ENCODE peak calls at places on chromosomes 11 and 22, in six cellular contexts. T is endodermal cell, X is D721Med, L is stomach, G is HFFc6, M is progenitor cell of endocrine pancreas. O is an unnamed sample.

GRCh38 chr22:23255506-23255905 is 75.2 kb downstream of the BCR start:
- DNase-seq in T (no peak), M (no peak), L (no peak), G (no peak), X (no peak), O (no peak)

GRCh38 chr11:117786099-117786870 is 10.7 kb downstream of the DSCAML1 start:
- DNase-seq in G (no peak), L (no peak), X (no peak), T (no peak), M (no peak), O (no peak)

GRCh38 chr11:62120001-62120400 is 3.8 kb upstream of the INCENP start:
- DNase-seq in G (no peak), T (no peak), X (no peak), L (no peak), M (no peak), O (no peak)

GRCh38 chr22:39528080-39528661 is 4.4 kb downstream of the RPS19BP1 start:
- DNase-seq in X (no peak), L (no peak), G (peak; percentile 46), T (peak; percentile 63), M (no peak), O (no peak)

GRCh38 chr11:70456921-70457532 is 58.7 kb downstream of the CTTN start:
- DNase-seq in X (no peak), L (no peak), G (peak; percentile 33), T (peak; percentile 17), M (no peak), O (no peak)

GRCh38 chr11:10674440-10674855 is 19.1 kb downstream of the IRAG1 start:
- DNase-seq in L (no peak), T (no peak), G (no peak), X (no peak), M (no peak), O (no peak)

GRCh38 chr11:2460540-2461252 is 15.9 kb downstream of the KCNQ1 start:
- DNase-seq in T (no peak), M (no peak), X (no peak), G (no peak), L (peak; percentile 26), O (no peak)

GRCh38 chr11:69654660-69655478 is 13.9 kb downstream of the CCND1 start:
- DNase-seq in M (no peak), X (no peak), G (no peak), L (no peak), T (peak; percentile 75), O (no peak)

GRCh38 chr11:132064987-132065620 is 694.7 kb downstream of the NTM start:
- DNase-seq in L (no peak), M (no peak), X (no peak), T (no peak), G (peak; percentile 98), O (no peak)

GRCh38 chr11:87398913-87399312 is 361.2 kb downstream of the TMEM135 start:
- DNase-seq in L (no peak), M (no peak), T (no peak), X (no peak), G (no peak), O (no peak)

GRCh38 chr11:103091441-103091809 is 535 bp downstream of the DCUN1D5 start:
- DNase-seq in M (peak; percentile 24), X (no peak), T (peak; percentile 79), G (no peak), L (peak; percentile 36), O (peak; percentile 72)

GRCh38 chr11:75820636-75821035 is 5.6 kb downstream of the UVRAG start:
- DNase-seq in M (no peak), L (no peak), G (peak; percentile 22), X (no peak), T (no peak), O (no peak)

GRCh38 chr11:12235945-12236743 is 125.8 kb downstream of the MICAL2 start:
- DNase-seq in T (no peak), M (no peak), L (peak; percentile 44), G (peak; percentile 68), X (no peak), O (peak; percentile 41)

GRCh38 chr11:128687321-128687720 is 6.6 kb upstream of the FLI1 start:
- DNase-seq in M (no peak), T (peak; percentile 87), G (no peak), L (no peak), X (no peak), O (no peak)

GRCh38 chr11:33376331-33377099 is 119.3 kb downstream of the HIPK3 start:
- DNase-seq in M (peak; percentile 43), T (peak; percentile 80), G (no peak), L (no peak), X (peak; percentile 28), O (peak; percentile 76)

GRCh38 chr11:10490398-10491232 is 35.6 kb downstream of the AMPD3 start:
- DNase-seq in G (peak; percentile 98), M (no peak), X (no peak), L (peak; percentile 68), T (peak; percentile 57), O (no peak)

GRCh38 chr11:14973621-14974020 is 1.5 kb upstream of the CALCA start:
- DNase-seq in L (no peak), G (no peak), X (no peak), T (peak; percentile 82), M (peak; percentile 16), O (no peak)

GRCh38 chr22:30327864-30328345 is 1.2 kb upstream of the TBC1D10A start:
- DNase-seq in L (no peak), X (no peak), G (no peak), T (peak; percentile 77), M (no peak), O (peak; percentile 15)

GRCh38 chr11:26901162-26901561 is 92.8 kb upstream of the FIBIN start:
- DNase-seq in T (no peak), G (no peak), X (no peak), M (no peak), L (no peak), O (no peak)

GRCh38 chr11:121595717-121596156 is 143.0 kb upstream of the SORL1-AS1 start:
- DNase-seq in T (no peak), L (no peak), M (no peak), X (no peak), G (peak; percentile 99), O (no peak)

GRCh38 chr22:22086501-22087158 is 104.0 kb upstream of the TOP3B start:
- DNase-seq in X (no peak), L (no peak), M (no peak), T (no peak), G (peak; percentile 11), O (no peak)

GRCh38 chr11:46102843-46103242 is 18.4 kb downstream of the PHF21A start:
- DNase-seq in G (no peak), X (no peak), M (no peak), T (no peak), L (no peak), O (no peak)

GRCh38 chr11:115199501-115199900 is 304.7 kb downstream of the CADM1 start:
- DNase-seq in G (no peak), M (no peak), L (no peak), X (no peak), T (no peak), O (no peak)

GRCh38 chr11:15258433-15259350 is 144.0 kb downstream of the INSC start:
- DNase-seq in L (no peak), G (no peak), X (no peak), M (no peak), T (no peak), O (peak; percentile 8)

GRCh38 chr11:78244080-78244479 is 55.4 kb downstream of the USP35 start:
- DNase-seq in M (no peak), G (no peak), T (no peak), X (no peak), L (no peak), O (no peak)

GRCh38 chr11:46808804-46809431 is 37.2 kb downstream of the CKAP5 start:
- DNase-seq in L (no peak), M (no peak), G (peak; percentile 9), X (no peak), T (no peak), O (peak; percentile 65)

GRCh38 chr11:24298126-24298525 is 198.7 kb upstream of the LUZP2 start:
- DNase-seq in T (no peak), M (no peak), G (no peak), L (no peak), X (no peak), O (no peak)

GRCh38 chr11:59463176-59463575 is 6.4 kb downstream of the OR4D6 start:
- DNase-seq in T (no peak), X (no peak), G (no peak), L (no peak), M (no peak), O (no peak)

GRCh38 chr22:26565181-26565580 is 24.8 kb downstream of the TPST2 start:
- DNase-seq in G (no peak), X (no peak), T (peak; percentile 68), L (no peak), M (no peak), O (no peak)

GRCh38 chr11:112837162-112837826 is 123.9 kb upstream of the NCAM1 start:
- DNase-seq in G (no peak), M (no peak), T (peak; percentile 68), L (peak; percentile 59), X (no peak), O (no peak)

GRCh38 chr11:95715777-95716241 is 73.8 kb downstream of the FAM76B start:
- DNase-seq in M (no peak), X (no peak), L (no peak), G (no peak), T (no peak), O (peak; percentile 85)

GRCh38 chr11:44621140-44621681 is 55.7 kb downstream of the CD82 start:
- DNase-seq in M (peak; percentile 85), L (peak; percentile 70), G (peak; percentile 32), T (peak; percentile 96), X (peak; percentile 76), O (peak; percentile 62)
- TF ChIP-seq CTCF in M (peak; percentile 99), L (peak; percentile 34), G (peak; percentile 100), T (peak; percentile 100), X (peak; percentile 82), O (peak; percentile 91)

GRCh38 chr11:894575-895201 is 15.9 kb downstream of the CHID1 start:
- DNase-seq in G (no peak), M (no peak), L (no peak), X (no peak), T (no peak), O (no peak)
- TF ChIP-seq CTCF in G (peak; percentile 39), M (no peak), L (no peak), X (no peak), T (peak; percentile 60), O (peak; percentile 31)

DNA sequence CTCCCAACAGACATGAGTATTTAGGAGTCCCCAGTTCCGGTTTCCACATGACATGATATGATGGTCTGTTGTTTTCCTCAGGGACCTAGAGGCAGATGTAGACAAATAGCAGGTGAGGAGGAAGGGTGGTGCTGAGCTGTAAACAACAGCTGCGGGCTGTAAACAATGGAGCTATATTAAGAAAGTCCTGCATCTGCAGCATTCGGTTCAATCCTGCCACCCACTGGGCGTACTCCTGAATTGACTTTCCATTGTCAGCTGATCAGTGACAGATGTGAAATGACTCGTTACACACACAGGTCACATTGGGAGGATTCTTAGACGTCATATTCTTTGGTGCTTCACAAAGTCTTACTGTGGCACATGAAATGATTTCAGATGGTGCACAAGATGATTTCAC is 26.8 kb upstream of the RAG1 start:
- DNase-seq in X (no peak), G (peak; percentile 55), T (peak; percentile 79), L (peak; percentile 49), M (no peak), O (peak; percentile 48)
- TF ChIP-seq CTCF in X (peak; percentile 36), G (peak; percentile 67), T (peak; percentile 62), L (no peak), M (no peak), O (peak; percentile 60)

DNA sequence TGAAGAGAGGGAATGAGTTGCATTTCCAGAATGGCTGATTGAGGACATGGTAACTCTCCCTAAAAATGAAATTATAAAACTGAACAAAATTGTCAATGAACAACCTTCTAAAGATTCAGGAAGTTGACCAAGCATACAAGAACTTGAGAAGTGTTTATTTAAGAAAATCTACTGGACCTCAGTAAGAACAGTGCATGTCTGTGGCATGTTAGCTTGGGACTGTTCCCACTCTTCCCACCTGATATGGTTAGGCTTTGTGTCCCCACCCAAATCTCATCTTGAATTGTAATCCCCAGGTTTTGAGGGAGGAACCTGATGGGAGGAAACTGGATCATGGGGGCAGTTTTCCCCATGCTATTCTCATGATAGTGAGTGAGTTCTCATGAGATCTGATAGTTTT is 15.3 kb downstream of the MS4A13 start:
- DNase-seq in M (no peak), G (no peak), X (no peak), L (no peak), T (no peak), O (no peak)
- TF ChIP-seq CTCF in M (no peak), G (no peak), X (no peak), L (no peak), T (no peak), O (no peak)